ENCODE peak calls at places on chromosomes 4 and X, in eight cellular contexts. One of them, this sample, is unnamed. For H3K36me3 and H3K27me3, the result is how much of the 10 kb centered on the place peaks cover.

GRCh38 chrX:72280210-72280882 is 3.3 kb upstream of the RPS4X start:
- DNase-seq in CD8-positive, alpha-beta T cell: no peak
- DNase-seq in pancreas: no peak
- DNase-seq in tibial artery: no peak
- DNase-seq in GM06990: no peak
- DNase-seq in aorta: no peak
- DNase-seq in keratinocyte: no peak
- DNase-seq in ascending aorta: no peak
- DNase-seq in this sample: no peak

GRCh38 chrX:50697691-50698090 is 116.3 kb downstream of the SHROOM4 start:
- DNase-seq in CD8-positive, alpha-beta T cell: no peak
- DNase-seq in pancreas: no peak
- DNase-seq in tibial artery: no peak
- DNase-seq in GM06990: no peak
- DNase-seq in aorta: no peak
- DNase-seq in keratinocyte: peak
- DNase-seq in ascending aorta: no peak
- DNase-seq in this sample: no peak

GRCh38 chrX:83771664-83772063 is 89.3 kb upstream of the CYLC1 start:
- DNase-seq in CD8-positive, alpha-beta T cell: no peak
- DNase-seq in pancreas: no peak
- DNase-seq in tibial artery: no peak
- DNase-seq in GM06990: no peak
- DNase-seq in aorta: no peak
- DNase-seq in keratinocyte: no peak
- DNase-seq in ascending aorta: no peak
- DNase-seq in this sample: no peak

GRCh38 chr4:11337287-11337686 is 91.4 kb downstream of the HS3ST1 start:
- DNase-seq in CD8-positive, alpha-beta T cell: no peak
- DNase-seq in pancreas: no peak
- DNase-seq in tibial artery: no peak
- DNase-seq in GM06990: no peak
- DNase-seq in aorta: no peak
- DNase-seq in keratinocyte: no peak
- DNase-seq in ascending aorta: no peak
- DNase-seq in this sample: no peak

GRCh38 chrX:34275710-34276109 is 143.6 kb upstream of the FAM47A start:
- DNase-seq in CD8-positive, alpha-beta T cell: no peak
- DNase-seq in pancreas: no peak
- DNase-seq in tibial artery: no peak
- DNase-seq in GM06990: no peak
- DNase-seq in aorta: no peak
- DNase-seq in keratinocyte: no peak
- DNase-seq in ascending aorta: no peak
- DNase-seq in this sample: no peak

GRCh38 chr4:53273726-53274125 is 92.1 kb downstream of the SCFD2 start:
- DNase-seq in CD8-positive, alpha-beta T cell: no peak
- DNase-seq in pancreas: no peak
- DNase-seq in tibial artery: no peak
- DNase-seq in GM06990: no peak
- DNase-seq in aorta: no peak
- DNase-seq in keratinocyte: no peak
- DNase-seq in ascending aorta: no peak
- DNase-seq in this sample: no peak

GRCh38 chrX:138710866-138711331 is 618 bp downstream of the FGF13 start:
- DNase-seq in CD8-positive, alpha-beta T cell: no peak
- DNase-seq in pancreas: peak
- DNase-seq in tibial artery: no peak
- DNase-seq in GM06990: no peak
- DNase-seq in aorta: peak
- DNase-seq in keratinocyte: no peak
- DNase-seq in ascending aorta: peak
- DNase-seq in this sample: peak

GRCh38 chr4:101954975-101955678 is 164.6 kb downstream of the BANK1 start:
- DNase-seq in CD8-positive, alpha-beta T cell: no peak
- DNase-seq in pancreas: no peak
- DNase-seq in tibial artery: no peak
- DNase-seq in GM06990: no peak
- DNase-seq in aorta: no peak
- DNase-seq in keratinocyte: no peak
- DNase-seq in ascending aorta: no peak
- DNase-seq in this sample: no peak

GRCh38 chrX:118520858-118521206 is 25.2 kb downstream of the DOCK11 start:
- DNase-seq in CD8-positive, alpha-beta T cell: no peak
- DNase-seq in pancreas: no peak
- DNase-seq in tibial artery: no peak
- DNase-seq in GM06990: no peak
- DNase-seq in aorta: no peak
- DNase-seq in keratinocyte: no peak
- DNase-seq in ascending aorta: no peak
- DNase-seq in this sample: no peak

GRCh38 chr4:98516042-98516440 is 142.4 kb downstream of the TSPAN5 start:
- DNase-seq in CD8-positive, alpha-beta T cell: no peak
- DNase-seq in pancreas: no peak
- DNase-seq in tibial artery: no peak
- DNase-seq in GM06990: no peak
- DNase-seq in aorta: no peak
- DNase-seq in keratinocyte: no peak
- DNase-seq in ascending aorta: no peak
- DNase-seq in this sample: no peak

GRCh38 chrX:109890910-109891502 is 111.9 kb upstream of the TMEM164 start:
- DNase-seq in CD8-positive, alpha-beta T cell: peak
- DNase-seq in pancreas: peak
- DNase-seq in tibial artery: peak
- DNase-seq in GM06990: peak
- DNase-seq in aorta: peak
- DNase-seq in keratinocyte: peak
- DNase-seq in ascending aorta: peak
- DNase-seq in this sample: peak

GRCh38 chr4:162154862-162155540 is 8.8 kb downstream of the FSTL5 start:
- DNase-seq in CD8-positive, alpha-beta T cell: no peak
- DNase-seq in pancreas: no peak
- DNase-seq in tibial artery: no peak
- DNase-seq in GM06990: no peak
- DNase-seq in aorta: no peak
- DNase-seq in keratinocyte: no peak
- DNase-seq in ascending aorta: no peak
- DNase-seq in this sample: no peak

GRCh38 chrX:7330971-7331746 is 183.2 kb upstream of the PUDP start:
- DNase-seq in CD8-positive, alpha-beta T cell: no peak
- DNase-seq in pancreas: no peak
- DNase-seq in tibial artery: peak
- DNase-seq in GM06990: no peak
- DNase-seq in aorta: peak
- DNase-seq in keratinocyte: no peak
- DNase-seq in ascending aorta: peak
- DNase-seq in this sample: no peak

GRCh38 chrX:14508025-14508690 is 21.2 kb upstream of the GLRA2 start:
- DNase-seq in CD8-positive, alpha-beta T cell: no peak
- DNase-seq in pancreas: no peak
- DNase-seq in tibial artery: no peak
- DNase-seq in GM06990: no peak
- DNase-seq in aorta: no peak
- DNase-seq in keratinocyte: no peak
- DNase-seq in ascending aorta: no peak
- DNase-seq in this sample: no peak

GRCh38 chr4:102338405-102338804 is 6.9 kb downstream of the SLC39A8 start:
- DNase-seq in CD8-positive, alpha-beta T cell: no peak
- DNase-seq in pancreas: no peak
- DNase-seq in tibial artery: no peak
- DNase-seq in GM06990: no peak
- DNase-seq in aorta: no peak
- DNase-seq in keratinocyte: no peak
- DNase-seq in ascending aorta: no peak
- DNase-seq in this sample: no peak

GRCh38 chr4:35772291-35772690 is 472.0 kb downstream of the ARAP2 start:
- DNase-seq in CD8-positive, alpha-beta T cell: no peak
- DNase-seq in pancreas: no peak
- DNase-seq in tibial artery: no peak
- DNase-seq in GM06990: no peak
- DNase-seq in aorta: no peak
- DNase-seq in keratinocyte: peak
- DNase-seq in ascending aorta: no peak
- DNase-seq in this sample: no peak

GRCh38 chr4:172997217-172997609 is 171.4 kb upstream of the GALNT7 start:
- DNase-seq in CD8-positive, alpha-beta T cell: no peak
- DNase-seq in pancreas: no peak
- DNase-seq in tibial artery: no peak
- DNase-seq in GM06990: no peak
- DNase-seq in aorta: no peak
- DNase-seq in keratinocyte: no peak
- DNase-seq in ascending aorta: no peak
- DNase-seq in this sample: no peak

GRCh38 chr4:168867128-168867527 is 142.9 kb downstream of the CBR4 start:
- DNase-seq in CD8-positive, alpha-beta T cell: no peak
- DNase-seq in pancreas: no peak
- DNase-seq in tibial artery: no peak
- DNase-seq in GM06990: no peak
- DNase-seq in aorta: no peak
- DNase-seq in keratinocyte: no peak
- DNase-seq in ascending aorta: no peak
- DNase-seq in this sample: no peak
- H3K36me3 ChIP-seq in CD8-positive, alpha-beta T cell: under half
- H3K36me3 ChIP-seq in pancreas: under half
- H3K36me3 ChIP-seq in tibial artery: under half
- H3K36me3 ChIP-seq in GM06990: under half
- H3K36me3 ChIP-seq in aorta: under half
- H3K36me3 ChIP-seq in keratinocyte: under half
- H3K36me3 ChIP-seq in ascending aorta: under half
- H3K36me3 ChIP-seq in this sample: under half

DNA sequence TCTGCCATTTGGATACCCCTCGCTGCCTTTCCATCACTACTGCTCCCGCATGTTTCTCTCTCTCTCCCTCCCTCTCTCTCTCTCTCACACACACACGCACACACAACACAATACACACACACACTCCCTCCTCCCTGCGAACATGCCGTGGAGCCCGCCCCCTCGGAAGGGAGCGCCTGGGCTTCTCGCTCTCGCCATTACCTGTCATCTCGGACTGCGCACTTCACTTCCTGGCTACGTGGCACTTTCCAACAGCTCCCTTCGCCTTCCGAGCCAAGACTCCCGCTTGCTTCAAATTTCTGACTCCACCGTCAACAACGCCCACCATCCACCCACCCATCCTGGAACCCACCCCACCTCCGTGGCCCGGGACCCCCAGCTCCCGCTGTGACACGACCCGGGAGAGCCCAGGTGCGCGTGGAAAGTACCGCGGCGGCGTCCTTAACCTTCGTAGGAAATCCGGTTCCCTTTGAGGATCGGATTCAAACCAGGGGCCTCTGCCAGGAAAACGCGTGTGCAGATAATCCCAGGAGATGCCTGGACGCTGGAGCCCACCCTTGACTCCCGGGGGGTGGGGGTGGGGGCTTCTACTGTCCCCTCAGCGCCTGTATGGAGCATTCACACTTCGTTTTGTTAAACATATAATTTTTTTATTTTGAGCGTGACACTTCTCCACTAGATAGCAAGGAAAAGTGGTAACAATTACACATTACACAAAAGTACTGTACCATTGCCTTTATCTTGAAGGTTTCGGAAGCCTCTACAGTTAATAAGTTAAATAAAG is 12.5 kb downstream of the ARX start:
- DNase-seq in CD8-positive, alpha-beta T cell: no peak
- DNase-seq in pancreas: peak
- DNase-seq in tibial artery: no peak
- DNase-seq in GM06990: no peak
- DNase-seq in aorta: no peak
- DNase-seq in keratinocyte: no peak
- DNase-seq in ascending aorta: no peak
- DNase-seq in this sample: peak
- H3K4me3 ChIP-seq in CD8-positive, alpha-beta T cell: no peak
- H3K4me3 ChIP-seq in pancreas: peak
- H3K4me3 ChIP-seq in tibial artery: no peak
- H3K4me3 ChIP-seq in GM06990: no peak
- H3K4me3 ChIP-seq in aorta: no peak
- H3K4me3 ChIP-seq in keratinocyte: peak
- H3K4me3 ChIP-seq in ascending aorta: no peak
- H3K4me3 ChIP-seq in this sample: peak

GRCh38 chrX:52990848-52991247 is 32.5 kb upstream of the FAM156A start:
- DNase-seq in CD8-positive, alpha-beta T cell: no peak
- DNase-seq in pancreas: no peak
- DNase-seq in tibial artery: no peak
- DNase-seq in GM06990: no peak
- DNase-seq in aorta: no peak
- DNase-seq in keratinocyte: no peak
- DNase-seq in ascending aorta: no peak
- DNase-seq in this sample: no peak

GRCh38 chrX:52995974-52996304 is 37.6 kb upstream of the FAM156A start:
- DNase-seq in CD8-positive, alpha-beta T cell: no peak
- DNase-seq in pancreas: no peak
- DNase-seq in tibial artery: no peak
- DNase-seq in GM06990: peak
- DNase-seq in aorta: no peak
- DNase-seq in keratinocyte: no peak
- DNase-seq in ascending aorta: no peak
- DNase-seq in this sample: no peak

GRCh38 chrX:53000447-53001208 is 42.3 kb upstream of the FAM156A start:
- DNase-seq in CD8-positive, alpha-beta T cell: no peak
- DNase-seq in pancreas: no peak
- DNase-seq in tibial artery: no peak
- DNase-seq in GM06990: no peak
- DNase-seq in aorta: no peak
- DNase-seq in keratinocyte: no peak
- DNase-seq in ascending aorta: no peak
- DNase-seq in this sample: no peak

GRCh38 chrX:52995135-52995973 is 37.0 kb upstream of the FAM156A start:
- DNase-seq in CD8-positive, alpha-beta T cell: peak
- DNase-seq in pancreas: peak
- DNase-seq in tibial artery: peak
- DNase-seq in GM06990: peak
- DNase-seq in aorta: peak
- DNase-seq in keratinocyte: peak
- DNase-seq in ascending aorta: peak
- DNase-seq in this sample: peak
- H3K27me3 ChIP-seq in CD8-positive, alpha-beta T cell: under half
- H3K27me3 ChIP-seq in pancreas: under half
- H3K27me3 ChIP-seq in tibial artery: under half
- H3K27me3 ChIP-seq in GM06990: under half
- H3K27me3 ChIP-seq in aorta: under half
- H3K27me3 ChIP-seq in keratinocyte: under half
- H3K27me3 ChIP-seq in ascending aorta: under half
- H3K27me3 ChIP-seq in this sample: under half

DNA sequence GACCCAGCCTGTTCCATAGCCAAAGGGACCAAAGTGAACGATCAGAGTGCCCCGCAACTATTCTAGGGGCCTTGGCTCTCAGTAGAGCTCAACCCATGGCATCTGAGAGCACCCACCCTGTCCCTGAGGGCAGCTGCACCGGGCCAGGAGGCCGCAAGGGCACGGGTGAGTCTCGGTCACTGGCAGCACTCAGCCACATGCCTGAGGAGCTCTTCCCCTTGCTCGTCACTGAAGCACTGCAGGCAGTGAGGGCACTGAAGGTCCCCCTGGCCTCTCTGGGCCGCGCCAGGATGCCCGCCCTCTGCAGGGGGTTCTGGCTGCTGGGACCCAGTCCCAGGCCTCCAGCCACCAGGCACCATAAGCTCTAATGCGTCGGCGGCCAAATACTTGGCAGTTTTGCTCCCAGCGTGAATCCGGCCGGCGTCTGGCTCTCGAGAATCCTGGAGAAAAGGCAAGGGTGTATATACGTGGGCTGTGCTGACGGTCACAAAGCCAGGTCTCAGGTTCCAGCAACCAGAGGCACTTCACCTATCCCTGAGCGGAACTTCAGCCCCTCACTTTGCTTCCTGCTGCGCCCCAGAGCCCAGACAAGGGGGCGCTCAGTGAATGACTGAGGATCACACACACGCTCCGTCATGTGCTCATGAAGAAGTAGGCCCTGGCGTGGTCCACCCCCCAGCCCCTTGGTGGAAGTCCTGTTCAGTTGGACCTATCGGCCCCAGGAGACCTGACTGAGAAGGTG is 13.9 kb downstream of the TNIP2 start:
- DNase-seq in CD8-positive, alpha-beta T cell: no peak
- DNase-seq in pancreas: no peak
- DNase-seq in tibial artery: no peak
- DNase-seq in GM06990: no peak
- DNase-seq in aorta: peak
- DNase-seq in keratinocyte: no peak
- DNase-seq in ascending aorta: no peak
- DNase-seq in this sample: peak
- H3K36me3 ChIP-seq in CD8-positive, alpha-beta T cell: under half
- H3K36me3 ChIP-seq in pancreas: under half
- H3K36me3 ChIP-seq in tibial artery: under half
- H3K36me3 ChIP-seq in GM06990: under half
- H3K36me3 ChIP-seq in aorta: under half
- H3K36me3 ChIP-seq in keratinocyte: under half
- H3K36me3 ChIP-seq in ascending aorta: under half
- H3K36me3 ChIP-seq in this sample: under half